ENCODE peak calls at places on chromosome 16, in seven cellular contexts. X is heart left ventricle, J is NCI-H2029, K is endothelial cell, L is NCI-H524, H is HEK293T, O is GM04504. V is an unnamed sample.

GRCh38 chr16:56246051-56246817 is 54.9 kb downstream of the GNAO1 start:
- DNase-seq in X (no peak), J (peak; percentile 45), K (no peak), L (no peak), H (no peak), O (peak; percentile 31), V (peak; percentile 24)

GRCh38 chr16:8397223-8397622 is 193.1 kb downstream of the TMEM114 start:
- DNase-seq in X (no peak), J (no peak), K (no peak), L (no peak), H (no peak), O (no peak), V (no peak)

GRCh38 chr16:80682435-80683070 is 121.8 kb downstream of the CDYL2 start:
- DNase-seq in X (no peak), J (no peak), K (no peak), L (no peak), H (no peak), O (peak; percentile 68), V (no peak)

GRCh38 chr16:17318200-17318599 is 152.6 kb downstream of the XYLT1 start:
- DNase-seq in X (no peak), J (no peak), K (no peak), L (no peak), H (no peak), O (no peak), V (peak; percentile 55)

GRCh38 chr16:7765079-7765550 is 432.5 kb downstream of the RBFOX1 start:
- DNase-seq in X (no peak), J (no peak), K (no peak), L (no peak), H (no peak), O (no peak), V (no peak)

GRCh38 chr16:62194828-62195227 is 158.6 kb upstream of the CDH8 start:
- DNase-seq in X (no peak), J (no peak), K (no peak), L (peak; percentile 24), H (no peak), O (no peak), V (no peak)

GRCh38 chr16:49181812-49182211 is 99.8 kb downstream of the CBLN1 start:
- DNase-seq in X (no peak), J (no peak), K (no peak), L (no peak), H (no peak), O (no peak), V (no peak)

GRCh38 chr16:23909792-23910418 is 74.1 kb downstream of the PRKCB start:
- DNase-seq in X (no peak), J (no peak), K (no peak), L (no peak), H (no peak), O (no peak), V (no peak)

GRCh38 chr16:31696968-31697743 is 169.5 kb downstream of the AHSP start:
- DNase-seq in X (no peak), J (peak; percentile 34), K (no peak), L (peak; percentile 41), H (peak; percentile 51), O (peak; percentile 23), V (no peak)

GRCh38 chr16:54286330-54287017 is at the start of gene IRX3:
- DNase-seq in X (peak; percentile 90), J (peak; percentile 51), K (peak; percentile 83), L (peak; percentile 87), H (peak; percentile 87), O (peak; percentile 80), V (peak; percentile 24)